ENCODE peak calls at places on chromosome 17, in eight cellular contexts. F is AG09309, I is brain microvascular endothelial cell, A is GM12878, C is IMR-90, Z is stomach, V is prostate gland, S is kidney. J is an unnamed sample.

GRCh38 chr17:2902546-2902945 is 106.3 kb downstream of the RAP1GAP2 start:
- DNase-seq in F (no peak), I (no peak), A (no peak), C (no peak), Z (no peak), V (no peak), S (peak), J (no peak)

GRCh38 chr17:69819316-69820087 is 255.5 kb upstream of the KCNJ16 start:
- DNase-seq in F (no peak), I (no peak), A (no peak), C (peak), Z (no peak), V (no peak), S (no peak), J (peak)

GRCh38 chr17:10879110-10879509 is 41.2 kb upstream of the PIRT start:
- DNase-seq in F (no peak), I (no peak), A (no peak), C (no peak), Z (peak), V (peak), S (no peak), J (peak)

GRCh38 chr17:81608605-81609004 is 28.3 kb downstream of the NPLOC4 start:
- DNase-seq in F (no peak), I (no peak), A (no peak), C (no peak), Z (no peak), V (no peak), S (no peak), J (no peak)

GRCh38 chr17:31392856-31393748 is 1.6 kb downstream of the RAB11FIP4 start:
- DNase-seq in F (no peak), I (no peak), A (no peak), C (no peak), Z (peak), V (peak), S (no peak), J (no peak)

GRCh38 chr17:350706-351435 is 1.7 kb downstream of the RPH3AL start:
- DNase-seq in F (no peak), I (no peak), A (no peak), C (no peak), Z (peak), V (no peak), S (peak), J (peak)

GRCh38 chr17:31418773-31419350 is 27.4 kb downstream of the RAB11FIP4 start:
- DNase-seq in F (no peak), I (no peak), A (no peak), C (no peak), Z (no peak), V (no peak), S (no peak), J (no peak)

GRCh38 chr17:35969558-35970442 is 11.5 kb downstream of the CCL16 start:
- DNase-seq in F (peak), I (peak), A (peak), C (peak), Z (peak), V (peak), S (no peak), J (peak)

GRCh38 chr17:20999044-20999573 is 43.7 kb downstream of the USP22 start:
- DNase-seq in F (no peak), I (peak), A (no peak), C (no peak), Z (no peak), V (no peak), S (peak), J (peak)

GRCh38 chr17:52678211-52678610 is 519.7 kb upstream of the CA10 start:
- DNase-seq in F (no peak), I (no peak), A (no peak), C (no peak), Z (no peak), V (no peak), S (no peak), J (no peak)

GRCh38 chr17:82175166-82175565 is 37.5 kb downstream of the CCDC57 start:
- DNase-seq in F (no peak), I (no peak), A (no peak), C (no peak), Z (no peak), V (no peak), S (peak), J (no peak)

GRCh38 chr17:83053779-83054451 is 25.5 kb upstream of the METRNL start:
- DNase-seq in F (no peak), I (no peak), A (no peak), C (no peak), Z (peak), V (no peak), S (peak), J (no peak)

GRCh38 chr17:74952431-74953128 is 16.9 kb downstream of the OTOP3 start:
- DNase-seq in F (no peak), I (no peak), A (no peak), C (no peak), Z (no peak), V (no peak), S (no peak), J (no peak)

GRCh38 chr17:28545141-28545503 is 7.3 kb downstream of the UNC119 start:
- DNase-seq in F (no peak), I (no peak), A (no peak), C (no peak), Z (no peak), V (no peak), S (peak), J (no peak)

GRCh38 chr17:49574283-49574892 is 1.3 kb upstream of the NXPH3 start:
- DNase-seq in F (no peak), I (no peak), A (no peak), C (no peak), Z (no peak), V (no peak), S (no peak), J (no peak)

GRCh38 chr17:67128700-67129099 is 84.3 kb downstream of the CACNG1 start:
- DNase-seq in F (no peak), I (no peak), A (no peak), C (peak), Z (no peak), V (no peak), S (no peak), J (no peak)

DNA sequence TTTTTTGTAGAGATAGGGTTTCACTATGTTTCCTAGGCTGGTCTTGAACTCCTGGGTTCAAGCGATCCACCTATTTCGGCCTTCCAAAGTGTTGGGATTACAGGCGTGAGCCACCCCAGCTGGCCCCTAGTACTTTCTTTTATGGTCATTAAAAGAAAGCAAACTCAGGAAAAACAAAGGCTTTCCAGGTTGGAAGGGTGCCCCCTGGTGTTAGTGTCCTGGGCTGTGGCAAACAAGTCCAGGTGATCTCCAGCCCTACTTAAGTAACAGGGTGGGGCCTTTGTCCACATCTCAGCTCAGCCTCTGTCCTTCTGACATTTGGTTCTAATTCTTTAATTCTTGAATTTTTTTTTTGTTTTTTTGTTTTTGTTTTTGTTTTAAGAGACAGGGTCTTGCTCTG is 6.9 kb downstream of the IGFBP4 start:
- DNase-seq in F (no peak), I (no peak), A (no peak), C (peak), Z (peak), V (no peak), S (no peak), J (peak)
- TF ChIP-seq CTCF in F (peak), I (peak), A (peak), C (peak), Z (no peak), V (peak), S (peak), J (peak)

DNA sequence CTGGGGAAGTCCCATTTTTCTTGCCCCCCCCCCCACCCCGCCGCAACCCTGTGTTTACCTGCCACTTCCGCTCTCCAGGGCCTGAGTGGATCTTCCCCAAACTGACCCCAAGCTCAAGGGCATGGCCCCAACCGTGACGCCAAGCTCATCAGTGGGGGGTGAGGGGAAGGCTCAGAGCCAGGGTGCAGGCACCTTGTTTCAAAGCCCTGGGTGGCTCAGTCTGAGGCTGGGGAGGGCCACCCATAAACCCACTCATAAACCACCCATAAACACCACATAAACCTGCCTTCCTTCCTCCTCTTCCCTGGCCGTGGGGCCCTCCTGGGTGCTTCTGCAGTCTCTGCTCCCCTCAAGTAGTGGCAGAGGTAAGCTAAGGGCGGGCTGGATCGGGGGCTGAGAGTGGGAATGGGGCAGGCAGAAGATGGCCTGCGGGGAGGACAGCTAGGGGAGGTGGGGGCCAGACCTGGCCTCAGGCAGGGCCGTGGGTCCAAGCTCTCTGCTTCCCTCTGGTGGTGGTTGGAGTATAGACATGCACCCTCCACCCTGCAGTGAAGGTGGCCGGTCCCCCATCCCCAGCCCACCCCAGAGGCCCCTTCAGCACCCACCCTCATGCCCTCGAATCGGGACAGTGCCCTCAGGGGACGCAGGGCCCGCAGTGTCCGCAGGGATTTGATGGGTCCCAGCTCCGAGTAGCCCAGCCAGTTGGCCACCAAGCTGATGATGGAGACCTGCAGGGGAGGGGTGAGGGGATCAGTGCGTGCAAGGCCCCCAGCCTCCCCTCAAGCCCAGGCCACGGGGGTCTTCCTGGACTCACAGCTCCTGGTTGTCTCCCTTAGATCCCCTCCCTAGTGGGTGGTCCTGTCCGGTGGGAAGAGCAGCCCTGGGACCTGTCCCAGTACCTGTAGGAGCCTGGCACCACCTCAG is 14.6 kb upstream of the CD79B start:
- DNase-seq in F (no peak), I (peak), A (no peak), C (peak), Z (peak), V (peak), S (no peak), J (peak)
- H3K4me3 ChIP-seq in F (no peak), I (no peak), A (peak), C (no peak), Z (no peak), V (no peak), S (no peak), J (no peak)

DNA sequence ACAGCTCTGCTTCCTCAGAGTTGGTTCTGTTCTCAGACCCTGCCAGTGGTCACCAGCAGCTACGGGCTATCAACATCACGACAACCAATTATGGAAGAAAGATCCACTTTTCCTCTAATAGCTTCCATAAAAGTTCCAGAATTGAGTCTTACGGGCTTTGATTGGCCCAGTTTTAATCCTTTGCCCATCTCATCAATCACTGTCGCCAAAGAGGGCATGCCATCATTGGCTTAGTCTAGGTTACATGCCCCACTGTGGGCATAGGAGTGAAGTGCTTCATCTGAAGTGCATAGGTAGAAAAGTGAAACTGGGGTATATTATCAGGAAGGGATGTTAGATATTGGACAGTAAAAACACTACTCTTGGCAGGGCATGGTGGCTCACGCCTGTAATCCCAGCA is 76.6 kb upstream of the DHX40 start:
- DNase-seq in F (no peak), I (no peak), A (no peak), C (no peak), Z (no peak), V (no peak), S (no peak), J (no peak)
- TF ChIP-seq CTCF in F (no peak), I (no peak), A (no peak), C (no peak), Z (no peak), V (no peak), S (no peak), J (no peak)

GRCh38 chr17:17498606-17499301 is 2.6 kb upstream of the RASD1 start:
- DNase-seq in F (no peak), I (no peak), A (no peak), C (no peak), Z (no peak), V (no peak), S (peak), J (no peak)

GRCh38 chr17:17495448-17496188 is 577 bp downstream of the RASD1 start:
- DNase-seq in F (no peak), I (peak), A (no peak), C (peak), Z (no peak), V (peak), S (peak), J (no peak)

GRCh38 chr17:17497845-17498520 is 1.8 kb upstream of the RASD1 start:
- DNase-seq in F (no peak), I (no peak), A (no peak), C (no peak), Z (no peak), V (no peak), S (peak), J (no peak)

GRCh38 chr17:17496189-17497064 is at the start of gene RASD1:
- DNase-seq in F (peak), I (peak), A (no peak), C (peak), Z (peak), V (peak), S (peak), J (peak)

DNA sequence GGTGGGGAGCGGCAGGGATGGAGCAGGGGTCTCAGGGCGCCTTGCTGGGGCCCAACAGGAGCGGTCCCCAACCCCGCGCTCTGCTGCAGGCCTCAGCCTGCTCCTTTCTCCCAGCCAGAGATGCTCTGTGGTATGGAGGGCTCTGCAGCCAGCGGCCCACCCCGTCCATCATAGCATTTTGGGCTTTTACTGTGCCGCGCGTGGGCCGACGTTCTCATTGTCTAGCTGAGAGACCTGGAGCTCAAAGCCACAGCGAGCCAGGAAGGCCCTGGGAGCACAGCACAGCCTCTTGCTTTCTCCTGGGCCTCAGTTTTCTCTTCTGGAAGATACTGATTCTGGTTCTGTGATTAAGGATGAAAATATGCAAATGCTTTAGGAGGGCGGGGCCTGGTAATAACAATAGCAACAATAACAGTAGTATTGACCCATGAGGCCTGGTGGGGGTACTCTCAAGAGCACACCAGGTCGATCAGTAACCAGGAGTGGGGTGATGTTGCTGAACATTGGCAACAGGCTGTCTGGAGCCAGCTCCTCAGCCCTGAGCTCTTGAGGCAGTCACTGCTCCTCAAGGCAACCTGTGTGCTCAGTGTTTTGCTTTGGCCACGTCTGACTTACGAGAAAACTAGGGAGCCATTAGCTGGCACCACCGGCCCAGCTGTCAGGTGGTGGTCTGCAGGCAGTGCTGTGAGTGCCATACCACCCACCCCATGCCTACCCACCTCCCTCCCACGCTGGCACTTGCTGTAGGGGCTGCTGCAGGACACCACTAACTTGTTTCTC is 1.1 kb upstream of the RASD1 start:
- DNase-seq in F (no peak), I (no peak), A (no peak), C (no peak), Z (no peak), V (no peak), S (peak), J (no peak)
- H3K4me3 ChIP-seq in F (peak), I (no peak), A (no peak), C (no peak), Z (peak), V (peak), S (no peak), J (no peak)

GRCh38 chr17:40551874-40552768 is 13.2 kb downstream of the CCR7 start:
- DNase-seq in F (peak), I (peak), A (no peak), C (peak), Z (peak), V (no peak), S (peak), J (peak)
- TF ChIP-seq CTCF in F (no peak), I (peak), A (no peak), C (no peak), Z (no peak), V (no peak), S (no peak), J (no peak)

GRCh38 chr17:44829558-44830358 is at the start of gene GJC1:
- DNase-seq in F (no peak), I (no peak), A (no peak), C (no peak), Z (no peak), V (no peak), S (peak), J (peak)

GRCh38 chr17:44832821-44833220 is 2.7 kb upstream of the GJC1 start:
- DNase-seq in F (no peak), I (no peak), A (no peak), C (no peak), Z (no peak), V (no peak), S (no peak), J (no peak)

GRCh38 chr17:44828919-44829557 is 1.0 kb downstream of the GJC1 start:
- DNase-seq in F (no peak), I (no peak), A (no peak), C (no peak), Z (no peak), V (no peak), S (no peak), J (peak)

GRCh38 chr17:44830359-44831269 is 527 bp upstream of the GJC1 start:
- DNase-seq in F (no peak), I (no peak), A (no peak), C (no peak), Z (no peak), V (no peak), S (peak), J (peak)

GRCh38 chr17:44831270-44831770 is 1.2 kb upstream of the GJC1 start:
- DNase-seq in F (no peak), I (no peak), A (no peak), C (no peak), Z (no peak), V (no peak), S (no peak), J (no peak)
- H3K4me3 ChIP-seq in F (no peak), I (no peak), A (no peak), C (no peak), Z (no peak), V (no peak), S (no peak), J (no peak)

GRCh38 chr17:76888661-76889060 is 20.5 kb downstream of the MGAT5B start:
- DNase-seq in F (no peak), I (no peak), A (no peak), C (no peak), Z (no peak), V (no peak), S (no peak), J (no peak)
- TF ChIP-seq CTCF in F (no peak), I (peak), A (no peak), C (no peak), Z (no peak), V (no peak), S (no peak), J (no peak)